ENCODE peak calls at places on chromosomes 16 and 17, in nine cellular contexts. R is left lung, A is fibroblast of the aortic adventitia, U is uterus, Z is bronchial epithelial cell, D is Peyer's patch, G is A549, W is upper lobe of right lung, J is AG04450. Q is an unnamed sample.
A peak's percentile ranks its signal among the peaks of the same experiment; 100 is the strongest.

GRCh38 chr17:75036643-75037268 is 10.0 kb downstream of the ATP5PD start:
- DNase-seq in W (peak; percentile 76), J (no peak), Z (peak; percentile 57), G (peak; percentile 93), R (no peak), D (peak; percentile 85), A (peak; percentile 97), U (peak; percentile 86), Q (no peak)

GRCh38 chr17:41967141-41967920 is 736 bp downstream of the CNP start:
- DNase-seq in R (peak; percentile 83), G (no peak), Z (no peak), J (no peak), A (peak; percentile 15), U (no peak), D (no peak), W (no peak), Q (no peak)

GRCh38 chr17:7109461-7110322 is 4.9 kb downstream of the ASGR2 start:
- DNase-seq in U (no peak), J (no peak), R (no peak), Z (no peak), D (no peak), G (no peak), W (no peak), A (no peak), Q (no peak)

GRCh38 chr17:42120161-42121065 is 754 bp downstream of the KAT2A start:
- DNase-seq in Z (no peak), W (no peak), G (peak; percentile 82), A (no peak), R (no peak), U (no peak), D (peak; percentile 50), J (no peak), Q (peak; percentile 29)

GRCh38 chr16:2821483-2822157 is 4.6 kb downstream of the PRSS21 start:
- DNase-seq in A (no peak), Z (no peak), W (peak; percentile 11), G (no peak), R (no peak), D (no peak), J (no peak), U (no peak), Q (no peak)

GRCh38 chr17:4594406-4595349 is 10.3 kb downstream of the SMTNL2 start:
- DNase-seq in D (peak; percentile 65), A (no peak), U (no peak), R (peak; percentile 85), J (no peak), G (no peak), Z (no peak), W (peak; percentile 81), Q (no peak)

GRCh38 chr16:630024-630814 is 566 bp upstream of the WFIKKN1 start:
- DNase-seq in W (peak; percentile 66), R (no peak), A (no peak), G (no peak), J (no peak), D (no peak), U (no peak), Z (no peak), Q (no peak)

GRCh38 chr16:13435873-13436474 is 484.0 kb upstream of the ERCC4 start:
- DNase-seq in A (no peak), R (no peak), U (no peak), G (no peak), Z (no peak), J (no peak), W (no peak), D (no peak), Q (no peak)

GRCh38 chr16:46709464-46709863 is 20.0 kb downstream of the ORC6 start:
- DNase-seq in D (no peak), U (no peak), W (no peak), G (no peak), J (no peak), R (no peak), Z (no peak), A (peak; percentile 43), Q (no peak)

GRCh38 chr17:10162034-10162433 is 36.4 kb downstream of the GAS7 start:
- DNase-seq in G (no peak), U (no peak), R (no peak), Z (no peak), D (no peak), J (no peak), W (no peak), A (peak; percentile 17), Q (no peak)

GRCh38 chr16:17832738-17833137 is 362.0 kb upstream of the XYLT1 start:
- DNase-seq in J (no peak), A (no peak), G (no peak), D (no peak), R (no peak), U (no peak), Z (peak; percentile 6), W (no peak), Q (no peak)

GRCh38 chr16:17828012-17828411 is 357.3 kb upstream of the XYLT1 start:
- DNase-seq in Z (no peak), A (peak; percentile 94), W (no peak), G (no peak), R (no peak), J (no peak), U (no peak), D (no peak), Q (no peak)

GRCh38 chr16:17829826-17830225 is 359.1 kb upstream of the XYLT1 start:
- DNase-seq in G (no peak), R (no peak), A (no peak), J (no peak), W (no peak), D (no peak), U (no peak), Z (no peak), Q (no peak)

GRCh38 chr16:17830651-17831050 is 359.9 kb upstream of the XYLT1 start:
- DNase-seq in R (no peak), Z (no peak), U (no peak), A (peak; percentile 1), G (no peak), D (no peak), W (no peak), J (no peak), Q (no peak)

DNA sequence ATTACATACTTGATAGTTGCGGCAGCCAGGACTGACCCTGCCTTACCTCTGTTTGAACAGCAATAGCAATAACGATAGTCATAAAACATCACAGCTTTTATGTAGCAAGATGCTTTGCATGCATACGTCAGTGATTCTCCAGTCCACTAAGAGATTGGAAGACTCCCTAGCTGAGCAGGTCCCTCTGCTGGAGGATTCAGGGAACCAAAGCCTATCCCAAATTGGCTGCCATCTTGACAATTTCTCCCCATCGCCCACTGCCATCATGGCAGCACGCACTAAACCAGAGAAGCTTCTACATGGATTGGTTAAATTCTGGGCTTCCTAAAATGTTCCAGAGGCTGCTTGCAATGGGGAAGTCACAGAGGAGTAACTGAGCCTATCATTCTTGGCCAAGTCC is 360.6 kb upstream of the XYLT1 start:
- DNase-seq in G (no peak), Z (no peak), R (no peak), A (no peak), J (no peak), W (no peak), U (no peak), D (no peak), Q (no peak)
- TF ChIP-seq CTCF in G (no peak), Z (no peak), R (no peak), A (no peak), J (peak; percentile 11), W (no peak), U (no peak), D (no peak), Q (no peak)

GRCh38 chr16:27368358-27368722 is 33.6 kb upstream of the IL21R start:
- DNase-seq in A (no peak), Z (no peak), U (no peak), G (no peak), D (no peak), J (no peak), R (no peak), W (no peak), Q (no peak)
- TF ChIP-seq CTCF in A (no peak), Z (no peak), U (no peak), G (no peak), D (no peak), J (no peak), R (no peak), W (no peak), Q (no peak)

GRCh38 chr17:63944736-63945499 is 12.8 kb upstream of the CD79B start:
- DNase-seq in W (no peak), R (no peak), D (no peak), G (no peak), A (no peak), U (no peak), Z (no peak), J (no peak), Q (no peak)

GRCh38 chr17:63945851-63946439 is 13.8 kb upstream of the CD79B start:
- DNase-seq in Z (no peak), U (no peak), D (no peak), R (no peak), A (no peak), W (no peak), J (no peak), G (no peak), Q (peak; percentile 61)

GRCh38 chr17:63948521-63948920 is 16.4 kb upstream of the CD79B start:
- DNase-seq in W (no peak), U (no peak), Z (no peak), R (no peak), J (no peak), A (no peak), G (no peak), D (no peak), Q (no peak)

GRCh38 chr17:63947711-63948330 is 15.7 kb upstream of the CD79B start:
- DNase-seq in R (no peak), U (no peak), W (no peak), D (no peak), J (no peak), G (no peak), A (no peak), Z (no peak), Q (no peak)

DNA sequence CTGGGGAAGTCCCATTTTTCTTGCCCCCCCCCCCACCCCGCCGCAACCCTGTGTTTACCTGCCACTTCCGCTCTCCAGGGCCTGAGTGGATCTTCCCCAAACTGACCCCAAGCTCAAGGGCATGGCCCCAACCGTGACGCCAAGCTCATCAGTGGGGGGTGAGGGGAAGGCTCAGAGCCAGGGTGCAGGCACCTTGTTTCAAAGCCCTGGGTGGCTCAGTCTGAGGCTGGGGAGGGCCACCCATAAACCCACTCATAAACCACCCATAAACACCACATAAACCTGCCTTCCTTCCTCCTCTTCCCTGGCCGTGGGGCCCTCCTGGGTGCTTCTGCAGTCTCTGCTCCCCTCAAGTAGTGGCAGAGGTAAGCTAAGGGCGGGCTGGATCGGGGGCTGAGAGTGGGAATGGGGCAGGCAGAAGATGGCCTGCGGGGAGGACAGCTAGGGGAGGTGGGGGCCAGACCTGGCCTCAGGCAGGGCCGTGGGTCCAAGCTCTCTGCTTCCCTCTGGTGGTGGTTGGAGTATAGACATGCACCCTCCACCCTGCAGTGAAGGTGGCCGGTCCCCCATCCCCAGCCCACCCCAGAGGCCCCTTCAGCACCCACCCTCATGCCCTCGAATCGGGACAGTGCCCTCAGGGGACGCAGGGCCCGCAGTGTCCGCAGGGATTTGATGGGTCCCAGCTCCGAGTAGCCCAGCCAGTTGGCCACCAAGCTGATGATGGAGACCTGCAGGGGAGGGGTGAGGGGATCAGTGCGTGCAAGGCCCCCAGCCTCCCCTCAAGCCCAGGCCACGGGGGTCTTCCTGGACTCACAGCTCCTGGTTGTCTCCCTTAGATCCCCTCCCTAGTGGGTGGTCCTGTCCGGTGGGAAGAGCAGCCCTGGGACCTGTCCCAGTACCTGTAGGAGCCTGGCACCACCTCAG is 14.6 kb upstream of the CD79B start:
- DNase-seq in W (no peak), J (no peak), U (no peak), G (peak; percentile 84), A (peak; percentile 30), D (no peak), R (peak; percentile 84), Z (peak; percentile 6), Q (peak; percentile 67)
- TF ChIP-seq CTCF in W (peak; percentile 77), J (peak; percentile 73), U (peak; percentile 50), G (peak; percentile 77), A (peak; percentile 73), D (peak; percentile 53), R (peak; percentile 84), Z (peak; percentile 82), Q (no peak)

GRCh38 chr16:86834451-86835035 is 256.2 kb downstream of the FOXL1 start:
- DNase-seq in G (no peak), U (no peak), J (peak; percentile 71), D (no peak), R (no peak), A (peak; percentile 25), W (no peak), Z (peak; percentile 37), Q (no peak)
- TF ChIP-seq CTCF in G (peak; percentile 1), U (no peak), J (peak; percentile 43), D (no peak), R (no peak), A (peak; percentile 11), W (no peak), Z (peak; percentile 49), Q (no peak)

Q was measured in activated B cell treated with CpG ODN at 0.5 μM for 24 hours.